ENCODE peak calls at places on chromosomes 3 and 15, in seven cellular contexts. T is fibroblast of pulmonary artery; R is activated CD8-positive, alpha-beta memory T cell treated with anti-CD3 and anti-CD28 coated beads for 48 hours; D is NCI-H1092 treated with DMSO at 0.1 percent for 48 hours; H is Calu3; W is NAMALWA; Y is M059J. A is an unnamed sample.

GRCh38 chr15:39596358-39597051 is 15.6 kb downstream of the THBS1 start:
- DNase-seq in R (no peak), Y (peak), D (no peak), T (peak), H (no peak), W (no peak), A (no peak)

GRCh38 chr3:104768886-104769285 is 597.8 kb upstream of the ALCAM start:
- DNase-seq in R (no peak), T (no peak), D (no peak), H (no peak), W (no peak), Y (peak), A (no peak)

GRCh38 chr3:72630614-72631344 is 217.5 kb downstream of the SHQ1 start:
- DNase-seq in Y (no peak), T (no peak), D (no peak), R (no peak), H (no peak), W (no peak), A (no peak)

GRCh38 chr3:36840453-36840921 is 76.1 kb upstream of the DCLK3 start:
- DNase-seq in H (no peak), Y (no peak), T (peak), D (no peak), W (no peak), R (no peak), A (no peak)

GRCh38 chr3:69997486-69998307 is 1.8 kb upstream of the SAMMSON start:
- DNase-seq in W (no peak), T (peak), D (no peak), Y (peak), H (no peak), R (no peak), A (no peak)

GRCh38 chr3:190017575-190018288 is 103.0 kb downstream of the P3H2 start:
- DNase-seq in R (no peak), W (peak), D (no peak), T (peak), Y (peak), H (peak), A (no peak)

GRCh38 chr15:45268135-45268534 is 16.1 kb downstream of the SLC28A2 start:
- DNase-seq in W (no peak), Y (no peak), T (no peak), R (no peak), H (peak), D (no peak), A (no peak)

GRCh38 chr3:11201246-11202024 is 47.1 kb downstream of the HRH1 start:
- DNase-seq in H (peak), D (no peak), Y (peak), T (peak), R (no peak), W (no peak), A (no peak)

GRCh38 chr3:73365756-73366397 is 258.9 kb downstream of the PDZRN3 start:
- DNase-seq in Y (peak), W (no peak), T (peak), R (no peak), D (no peak), H (no peak), A (no peak)

GRCh38 chr3:156455839-156456238 is 99.1 kb downstream of the SSR3 start:
- DNase-seq in Y (peak), R (no peak), W (peak), T (no peak), D (no peak), H (peak), A (no peak)

GRCh38 chr3:184248454-184249411 is at the start of gene ALG3:
- DNase-seq in T (peak), H (peak), W (peak), D (peak), Y (peak), R (peak), A (peak)

GRCh38 chr3:64730651-64731050 is 42.9 kb upstream of the ADAMTS9 start:
- DNase-seq in H (peak), Y (no peak), W (no peak), R (no peak), D (no peak), T (no peak), A (no peak)

GRCh38 chr15:97941572-97941971 is 18.9 kb upstream of the ARRDC4 start:
- DNase-seq in W (no peak), R (no peak), T (no peak), Y (peak), H (no peak), D (no peak), A (no peak)

GRCh38 chr15:46080018-46080417 is 445.2 kb downstream of the SQOR start:
- DNase-seq in D (peak), T (no peak), H (no peak), W (no peak), Y (peak), R (no peak), A (peak)

GRCh38 chr3:184741259-184741556 is 29.3 kb upstream of the MAGEF1 start:
- DNase-seq in H (no peak), R (no peak), W (no peak), D (no peak), T (no peak), Y (no peak), A (no peak)

GRCh38 chr15:39040861-39041260 is 476.2 kb upstream of the RASGRP1 start:
- DNase-seq in W (no peak), D (no peak), R (no peak), T (no peak), H (no peak), Y (no peak), A (no peak)

GRCh38 chr3:72692959-72693518 is 155.2 kb downstream of the SHQ1 start:
- DNase-seq in R (no peak), H (no peak), Y (no peak), W (no peak), D (no peak), T (no peak), A (no peak)

GRCh38 chr3:46935168-46935858 is 41.2 kb downstream of the CCDC12 start:
- DNase-seq in Y (peak), D (no peak), T (peak), H (peak), R (no peak), W (no peak), A (peak)

GRCh38 chr3:172073262-172073915 is 34.0 kb downstream of the FNDC3B start:
- DNase-seq in H (no peak), R (no peak), W (no peak), T (no peak), Y (no peak), D (no peak), A (no peak)

GRCh38 chr3:112640864-112641751 is at the start of gene CCDC80:
- DNase-seq in R (no peak), T (peak), W (peak), Y (peak), D (no peak), H (no peak), A (peak)